ENCODE peak calls at places on chromosomes 6 and 20, in five cellular contexts. One of them, this sample, is unnamed.
A peak's percentile ranks its signal among the peaks of the same experiment; 100 is the strongest.

GRCh38 chr6:154434662-154435061 is 75.8 kb downstream of the CNKSR3 start:
- DNase-seq in CD14-positive monocyte: no peak
- DNase-seq in kidney: no peak
- DNase-seq in NB4: no peak
- DNase-seq in hippocampal formation: no peak
- DNase-seq in this sample: no peak

GRCh38 chr6:17015551-17016381 is 86.1 kb upstream of the STMND1 start:
- DNase-seq in CD14-positive monocyte: no peak
- DNase-seq in kidney: peak; percentile 86
- DNase-seq in NB4: no peak
- DNase-seq in hippocampal formation: no peak
- DNase-seq in this sample: peak; percentile 89

GRCh38 chr6:69027861-69028260 is 392.8 kb downstream of the ADGRB3 start:
- DNase-seq in CD14-positive monocyte: no peak
- DNase-seq in kidney: no peak
- DNase-seq in NB4: no peak
- DNase-seq in hippocampal formation: no peak
- DNase-seq in this sample: no peak

GRCh38 chr6:7671076-7671475 is 54.8 kb upstream of the BMP6 start:
- DNase-seq in CD14-positive monocyte: no peak
- DNase-seq in kidney: no peak
- DNase-seq in NB4: no peak
- DNase-seq in hippocampal formation: no peak
- DNase-seq in this sample: no peak

GRCh38 chr6:20840675-20841074 is 306.4 kb downstream of the CDKAL1 start:
- DNase-seq in CD14-positive monocyte: no peak
- DNase-seq in kidney: no peak
- DNase-seq in NB4: no peak
- DNase-seq in hippocampal formation: no peak
- DNase-seq in this sample: no peak

GRCh38 chr6:38632490-38632889 is 7.2 kb downstream of the BTBD9 start:
- DNase-seq in CD14-positive monocyte: no peak
- DNase-seq in kidney: no peak
- DNase-seq in NB4: no peak
- DNase-seq in hippocampal formation: no peak
- DNase-seq in this sample: no peak

GRCh38 chr20:32445539-32446273 is 87.6 kb downstream of the ASXL1 start:
- DNase-seq in CD14-positive monocyte: no peak
- DNase-seq in kidney: peak; percentile 77
- DNase-seq in NB4: peak; percentile 87
- DNase-seq in hippocampal formation: no peak
- DNase-seq in this sample: no peak

GRCh38 chr6:71364910-71365542 is 76.4 kb downstream of the OGFRL1 start:
- DNase-seq in CD14-positive monocyte: no peak
- DNase-seq in kidney: no peak
- DNase-seq in NB4: no peak
- DNase-seq in hippocampal formation: no peak
- DNase-seq in this sample: no peak

GRCh38 chr20:24782221-24782620 is 166.8 kb upstream of the CST7 start:
- DNase-seq in CD14-positive monocyte: peak; percentile 6
- DNase-seq in kidney: no peak
- DNase-seq in NB4: no peak
- DNase-seq in hippocampal formation: no peak
- DNase-seq in this sample: no peak

GRCh38 chr20:46438156-46438750 is 31.8 kb upstream of the ELMO2 start:
- DNase-seq in CD14-positive monocyte: no peak
- DNase-seq in kidney: no peak
- DNase-seq in NB4: peak; percentile 67
- DNase-seq in hippocampal formation: peak; percentile 89
- DNase-seq in this sample: peak; percentile 51

GRCh38 chr6:149454405-149454848 is 30.4 kb downstream of the ZC3H12D start:
- DNase-seq in CD14-positive monocyte: no peak
- DNase-seq in kidney: peak; percentile 98
- DNase-seq in NB4: no peak
- DNase-seq in hippocampal formation: peak; percentile 72
- DNase-seq in this sample: peak; percentile 98

GRCh38 chr6:112503210-112503609 is 156.1 kb downstream of the RFPL4B start:
- DNase-seq in CD14-positive monocyte: no peak
- DNase-seq in kidney: no peak
- DNase-seq in NB4: no peak
- DNase-seq in hippocampal formation: peak; percentile 21
- DNase-seq in this sample: no peak

GRCh38 chr6:163667372-163668060 is 253.0 kb downstream of the QKI start:
- DNase-seq in CD14-positive monocyte: peak; percentile 89
- DNase-seq in kidney: no peak
- DNase-seq in NB4: peak; percentile 98
- DNase-seq in hippocampal formation: peak; percentile 41
- DNase-seq in this sample: peak; percentile 36

GRCh38 chr6:128129679-128130078 is 228.8 kb upstream of the THEMIS start:
- DNase-seq in CD14-positive monocyte: no peak
- DNase-seq in kidney: no peak
- DNase-seq in NB4: no peak
- DNase-seq in hippocampal formation: no peak
- DNase-seq in this sample: no peak

GRCh38 chr6:118644007-118644406 is 7.4 kb downstream of the CEP85L start:
- DNase-seq in CD14-positive monocyte: no peak
- DNase-seq in kidney: no peak
- DNase-seq in NB4: no peak
- DNase-seq in hippocampal formation: no peak
- DNase-seq in this sample: no peak

GRCh38 chr6:158611039-158611438 is 33.5 kb downstream of the DYNLT1 start:
- DNase-seq in CD14-positive monocyte: no peak
- DNase-seq in kidney: no peak
- DNase-seq in NB4: no peak
- DNase-seq in hippocampal formation: no peak
- DNase-seq in this sample: no peak

GRCh38 chr6:71333700-71334099 is 45.1 kb downstream of the OGFRL1 start:
- DNase-seq in CD14-positive monocyte: no peak
- DNase-seq in kidney: no peak
- DNase-seq in NB4: no peak
- DNase-seq in hippocampal formation: no peak
- DNase-seq in this sample: no peak

GRCh38 chr6:118996289-118996820 is 61.4 kb upstream of the MCM9 start:
- DNase-seq in CD14-positive monocyte: no peak
- DNase-seq in kidney: no peak
- DNase-seq in NB4: no peak
- DNase-seq in hippocampal formation: no peak
- DNase-seq in this sample: no peak

GRCh38 chr6:164700497-164700896 is 608.9 kb downstream of the C6orf118 start:
- DNase-seq in CD14-positive monocyte: no peak
- DNase-seq in kidney: no peak
- DNase-seq in NB4: no peak
- DNase-seq in hippocampal formation: no peak
- DNase-seq in this sample: no peak

GRCh38 chr20:9660236-9660868 is 146.0 kb downstream of the LAMP5 start:
- DNase-seq in CD14-positive monocyte: no peak
- DNase-seq in kidney: no peak
- DNase-seq in NB4: peak; percentile 43
- DNase-seq in hippocampal formation: no peak
- DNase-seq in this sample: peak; percentile 23

GRCh38 chr20:23161244-23161875 is 75.2 kb upstream of the CD93 start:
- DNase-seq in CD14-positive monocyte: peak; percentile 72
- DNase-seq in kidney: peak; percentile 46
- DNase-seq in NB4: peak; percentile 72
- DNase-seq in hippocampal formation: no peak
- DNase-seq in this sample: no peak

GRCh38 chr6:134584809-134585528 is 267.1 kb upstream of the SGK1 start:
- DNase-seq in CD14-positive monocyte: no peak
- DNase-seq in kidney: no peak
- DNase-seq in NB4: no peak
- DNase-seq in hippocampal formation: no peak
- DNase-seq in this sample: no peak

GRCh38 chr20:35641743-35642142 is 23.0 kb downstream of the CPNE1 start:
- DNase-seq in CD14-positive monocyte: no peak
- DNase-seq in kidney: no peak
- DNase-seq in NB4: peak; percentile 57
- DNase-seq in hippocampal formation: no peak
- DNase-seq in this sample: no peak

GRCh38 chr6:158285321-158285960 is 26.8 kb upstream of the TULP4 start:
- DNase-seq in CD14-positive monocyte: no peak
- DNase-seq in kidney: no peak
- DNase-seq in NB4: no peak
- DNase-seq in hippocampal formation: peak; percentile 74
- DNase-seq in this sample: no peak

GRCh38 chr6:134389658-134390057 is 71.7 kb upstream of the SGK1 start:
- DNase-seq in CD14-positive monocyte: no peak
- DNase-seq in kidney: no peak
- DNase-seq in NB4: no peak
- DNase-seq in hippocampal formation: no peak
- DNase-seq in this sample: no peak

GRCh38 chr6:50815436-50816114 is 3.1 kb upstream of the TFAP2B start:
- DNase-seq in CD14-positive monocyte: no peak
- DNase-seq in kidney: no peak
- DNase-seq in NB4: no peak
- DNase-seq in hippocampal formation: no peak
- DNase-seq in this sample: no peak

GRCh38 chr20:34956751-34957472 is 1.2 kb downstream of the MYH7B start:
- DNase-seq in CD14-positive monocyte: no peak
- DNase-seq in kidney: no peak
- DNase-seq in NB4: no peak
- DNase-seq in hippocampal formation: no peak
- DNase-seq in this sample: no peak

GRCh38 chr20:48007356-48007755 is 222.1 kb upstream of the SULF2 start:
- DNase-seq in CD14-positive monocyte: no peak
- DNase-seq in kidney: no peak
- DNase-seq in NB4: peak; percentile 77
- DNase-seq in hippocampal formation: no peak
- DNase-seq in this sample: no peak

GRCh38 chr20:20493701-20494100 is 125.8 kb downstream of the INSM1 start:
- DNase-seq in CD14-positive monocyte: no peak
- DNase-seq in kidney: no peak
- DNase-seq in NB4: no peak
- DNase-seq in hippocampal formation: peak; percentile 58
- DNase-seq in this sample: no peak

This sample was measured in testis.